ENCODE peak calls at places on chromosomes 2 and 18, in eight cellular contexts. K, N, I, Y, M, D, V and E are unnamed samples.

GRCh38 chr2:10720983-10721343 is 467 bp upstream of the ATP6V1C2 start:
- DNase-seq in K (peak), N (no peak), I (no peak), Y (no peak), M (no peak), D (no peak), V (no peak), E (no peak)

GRCh38 chr18:56200381-56200831 is 438.0 kb downstream of the TXNL1 start:
- DNase-seq in K (no peak), N (peak), I (no peak), Y (no peak), M (peak), D (peak), V (no peak), E (no peak)

GRCh38 chr2:41878726-41879366 is 169.0 kb upstream of the PKDCC start:
- DNase-seq in K (no peak), N (no peak), I (no peak), Y (no peak), M (no peak), D (no peak), V (no peak), E (peak)

GRCh38 chr2:106076941-106077340 is 117.2 kb downstream of the UXS1 start:
- DNase-seq in K (no peak), N (no peak), I (no peak), Y (no peak), M (no peak), D (no peak), V (no peak), E (no peak)

GRCh38 chr2:61485281-61485680 is 14.4 kb upstream of the USP34 start:
- DNase-seq in K (no peak), N (no peak), I (no peak), Y (no peak), M (no peak), D (no peak), V (no peak), E (no peak)

GRCh38 chr2:234376229-234376628 is 120.7 kb downstream of the ARL4C start:
- DNase-seq in K (no peak), N (no peak), I (no peak), Y (no peak), M (no peak), D (no peak), V (no peak), E (no peak)

GRCh38 chr2:18178736-18179349 is 300.4 kb downstream of the KCNS3 start:
- DNase-seq in K (peak), N (peak), I (no peak), Y (peak), M (peak), D (no peak), V (no peak), E (no peak)

GRCh38 chr2:205675861-205676516 is 6.3 kb upstream of the NRP2 start:
- DNase-seq in K (peak), N (no peak), I (no peak), Y (no peak), M (no peak), D (no peak), V (no peak), E (no peak)

GRCh38 chr2:226483745-226484619 is 315.6 kb downstream of the IRS1 start:
- DNase-seq in K (peak), N (no peak), I (no peak), Y (no peak), M (no peak), D (no peak), V (no peak), E (no peak)

GRCh38 chr2:240687741-240688562 is 3.7 kb upstream of the AQP12A start:
- DNase-seq in K (no peak), N (no peak), I (no peak), Y (no peak), M (no peak), D (no peak), V (no peak), E (no peak)

GRCh38 chr2:51247252-51247651 is 215.3 kb upstream of the NRXN1 start:
- DNase-seq in K (peak), N (no peak), I (no peak), Y (no peak), M (no peak), D (no peak), V (no peak), E (no peak)

GRCh38 chr18:23551978-23552377 is 34.3 kb downstream of the NPC1 start:
- DNase-seq in K (no peak), N (no peak), I (no peak), Y (no peak), M (no peak), D (no peak), V (no peak), E (no peak)

GRCh38 chr2:229350117-229350805 is 79.2 kb upstream of the PID1 start:
- DNase-seq in K (no peak), N (no peak), I (no peak), Y (no peak), M (no peak), D (no peak), V (no peak), E (no peak)

GRCh38 chr2:18518116-18519111 is 42.0 kb downstream of the RDH14 start:
- DNase-seq in K (no peak), N (no peak), I (no peak), Y (no peak), M (no peak), D (no peak), V (no peak), E (no peak)

GRCh38 chr2:104641801-104642200 is 212.1 kb upstream of the POU3F3 start:
- DNase-seq in K (no peak), N (no peak), I (no peak), Y (no peak), M (no peak), D (no peak), V (no peak), E (no peak)

GRCh38 chr2:80238692-80239469 is 65.7 kb downstream of the LRRTM1 start:
- DNase-seq in K (peak), N (peak), I (no peak), Y (peak), M (peak), D (peak), V (no peak), E (no peak)

GRCh38 chr2:86396304-86396785 is 44.8 kb upstream of the KDM3A start:
- DNase-seq in K (peak), N (no peak), I (no peak), Y (no peak), M (no peak), D (no peak), V (peak), E (no peak)

GRCh38 chr2:34242741-34243123 is 643.6 kb upstream of the FAM98A start:
- DNase-seq in K (no peak), N (no peak), I (no peak), Y (no peak), M (no peak), D (no peak), V (no peak), E (no peak)

GRCh38 chr2:56741601-56742102 is 557.9 kb downstream of the CCDC85A start:
- DNase-seq in K (no peak), N (peak), I (peak), Y (no peak), M (no peak), D (peak), V (peak), E (peak)

GRCh38 chr2:202682274-202682673 is 47.5 kb downstream of the FAM117B start:
- DNase-seq in K (peak), N (no peak), I (no peak), Y (no peak), M (no peak), D (no peak), V (no peak), E (no peak)

GRCh38 chr2:194745532-194746146 is 911.4 kb upstream of the SLC39A10 start:
- DNase-seq in K (no peak), N (no peak), I (no peak), Y (no peak), M (no peak), D (no peak), V (no peak), E (no peak)

GRCh38 chr2:20525041-20526035 is 78.5 kb downstream of the RHOB start:
- DNase-seq in K (no peak), N (peak), I (peak), Y (peak), M (no peak), D (peak), V (peak), E (peak)

GRCh38 chr18:79685971-79686370 is 6.4 kb downstream of the CTDP1 start:
- DNase-seq in K (no peak), N (no peak), I (no peak), Y (no peak), M (no peak), D (no peak), V (no peak), E (no peak)

GRCh38 chr2:230660294-230661060 is 52.2 kb upstream of the CAB39 start:
- DNase-seq in K (no peak), N (no peak), I (peak), Y (peak), M (no peak), D (no peak), V (no peak), E (peak)

GRCh38 chr2:43269074-43269572 is 42.7 kb upstream of the ZFP36L2 start:
- DNase-seq in K (no peak), N (peak), I (peak), Y (no peak), M (peak), D (peak), V (peak), E (peak)

GRCh38 chr2:71976685-71977084 is 171.0 kb downstream of the CYP26B1 start:
- DNase-seq in K (no peak), N (no peak), I (no peak), Y (no peak), M (no peak), D (no peak), V (no peak), E (no peak)

GRCh38 chr2:117958186-117958585 is 55.7 kb downstream of the CCDC93 start:
- DNase-seq in K (no peak), N (peak), I (no peak), Y (no peak), M (no peak), D (no peak), V (no peak), E (no peak)

GRCh38 chr2:183608747-183609146 is 484.5 kb downstream of the NUP35 start:
- DNase-seq in K (peak), N (no peak), I (no peak), Y (no peak), M (no peak), D (no peak), V (no peak), E (no peak)

GRCh38 chr2:152369176-152369860 is 34.3 kb downstream of the FMNL2 start:
- DNase-seq in K (no peak), N (peak), I (no peak), Y (no peak), M (peak), D (peak), V (no peak), E (no peak)

GRCh38 chr2:18845854-18846253 is 256.5 kb upstream of the NT5C1B start:
- DNase-seq in K (no peak), N (no peak), I (no peak), Y (no peak), M (no peak), D (no peak), V (no peak), E (no peak)

GRCh38 chr2:217988014-217988839 is 14.6 kb downstream of the TNS1 start:
- DNase-seq in K (peak), N (no peak), I (peak), Y (peak), M (no peak), D (no peak), V (peak), E (peak)

GRCh38 chr2:150060341-150060740 is 427.1 kb downstream of the RND3 start:
- DNase-seq in K (peak), N (peak), I (no peak), Y (no peak), M (no peak), D (no peak), V (no peak), E (no peak)

GRCh38 chr2:173775440-173775839 is 189.7 kb downstream of the SP3 start:
- DNase-seq in K (no peak), N (no peak), I (no peak), Y (no peak), M (no peak), D (no peak), V (no peak), E (no peak)

GRCh38 chr2:215427585-215427984 is 8.3 kb downstream of the FN1 start:
- DNase-seq in K (no peak), N (no peak), I (no peak), Y (no peak), M (no peak), D (no peak), V (no peak), E (no peak)

GRCh38 chr2:32424739-32425138 is 67.9 kb downstream of the BIRC6 start:
- DNase-seq in K (no peak), N (no peak), I (no peak), Y (no peak), M (no peak), D (no peak), V (no peak), E (no peak)